ENCODE peak calls at places on chromosomes 12 and 14, in six cellular contexts. One of them, this sample, is unnamed.
A peak's percentile ranks its signal among the peaks of the same experiment; 100 is the strongest.

GRCh38 chr14:78424311-78424710 is 254.1 kb downstream of the NRXN3 start:
- DNase-seq in body of pancreas: no peak
- DNase-seq in adrenal gland: no peak
- DNase-seq in H9: no peak
- DNase-seq in Panc1: no peak
- DNase-seq in neuronal stem cell: no peak
- DNase-seq in this sample: no peak

GRCh38 chr14:76376001-76376404 is at the start of gene ESRRB:
- DNase-seq in body of pancreas: no peak
- DNase-seq in adrenal gland: no peak
- DNase-seq in H9: peak; percentile 63
- DNase-seq in Panc1: no peak
- DNase-seq in neuronal stem cell: peak; percentile 42
- DNase-seq in this sample: no peak

GRCh38 chr14:102849522-102850379 is 72.5 kb downstream of the TRAF3 start:
- DNase-seq in body of pancreas: peak; percentile 10
- DNase-seq in adrenal gland: no peak
- DNase-seq in H9: no peak
- DNase-seq in Panc1: no peak
- DNase-seq in neuronal stem cell: no peak
- DNase-seq in this sample: peak; percentile 61

GRCh38 chr12:119602695-119603094 is 9.1 kb downstream of the TMEM233 start:
- DNase-seq in body of pancreas: no peak
- DNase-seq in adrenal gland: no peak
- DNase-seq in H9: no peak
- DNase-seq in Panc1: no peak
- DNase-seq in neuronal stem cell: no peak
- DNase-seq in this sample: no peak

GRCh38 chr12:50220357-50221061 is 53.3 kb upstream of the CERS5 start:
- DNase-seq in body of pancreas: no peak
- DNase-seq in adrenal gland: no peak
- DNase-seq in H9: no peak
- DNase-seq in Panc1: no peak
- DNase-seq in neuronal stem cell: no peak
- DNase-seq in this sample: no peak

GRCh38 chr14:58133739-58134138 is 18.3 kb downstream of the ARMH4 start:
- DNase-seq in body of pancreas: no peak
- DNase-seq in adrenal gland: no peak
- DNase-seq in H9: no peak
- DNase-seq in Panc1: peak; percentile 46
- DNase-seq in neuronal stem cell: no peak
- DNase-seq in this sample: no peak

GRCh38 chr12:124774054-124774461 is 89.6 kb downstream of the SCARB1 start:
- DNase-seq in body of pancreas: no peak
- DNase-seq in adrenal gland: no peak
- DNase-seq in H9: no peak
- DNase-seq in Panc1: no peak
- DNase-seq in neuronal stem cell: no peak
- DNase-seq in this sample: no peak

GRCh38 chr12:123270380-123271181 is 1.1 kb downstream of the CDK2AP1 start:
- DNase-seq in body of pancreas: peak; percentile 27
- DNase-seq in adrenal gland: peak; percentile 40
- DNase-seq in H9: no peak
- DNase-seq in Panc1: no peak
- DNase-seq in neuronal stem cell: no peak
- DNase-seq in this sample: no peak

GRCh38 chr12:44286336-44286735 is 450.5 kb downstream of the TMEM117 start:
- DNase-seq in body of pancreas: no peak
- DNase-seq in adrenal gland: no peak
- DNase-seq in H9: no peak
- DNase-seq in Panc1: no peak
- DNase-seq in neuronal stem cell: no peak
- DNase-seq in this sample: no peak

GRCh38 chr14:32588448-32589320 is 259.6 kb downstream of the AKAP6 start:
- DNase-seq in body of pancreas: no peak
- DNase-seq in adrenal gland: no peak
- DNase-seq in H9: peak; percentile 35
- DNase-seq in Panc1: no peak
- DNase-seq in neuronal stem cell: peak; percentile 23
- DNase-seq in this sample: no peak

GRCh38 chr12:131131077-131131807 is 177.5 kb downstream of the ADGRD1 start:
- DNase-seq in body of pancreas: no peak
- DNase-seq in adrenal gland: no peak
- DNase-seq in H9: no peak
- DNase-seq in Panc1: no peak
- DNase-seq in neuronal stem cell: no peak
- DNase-seq in this sample: peak; percentile 37

DNA sequence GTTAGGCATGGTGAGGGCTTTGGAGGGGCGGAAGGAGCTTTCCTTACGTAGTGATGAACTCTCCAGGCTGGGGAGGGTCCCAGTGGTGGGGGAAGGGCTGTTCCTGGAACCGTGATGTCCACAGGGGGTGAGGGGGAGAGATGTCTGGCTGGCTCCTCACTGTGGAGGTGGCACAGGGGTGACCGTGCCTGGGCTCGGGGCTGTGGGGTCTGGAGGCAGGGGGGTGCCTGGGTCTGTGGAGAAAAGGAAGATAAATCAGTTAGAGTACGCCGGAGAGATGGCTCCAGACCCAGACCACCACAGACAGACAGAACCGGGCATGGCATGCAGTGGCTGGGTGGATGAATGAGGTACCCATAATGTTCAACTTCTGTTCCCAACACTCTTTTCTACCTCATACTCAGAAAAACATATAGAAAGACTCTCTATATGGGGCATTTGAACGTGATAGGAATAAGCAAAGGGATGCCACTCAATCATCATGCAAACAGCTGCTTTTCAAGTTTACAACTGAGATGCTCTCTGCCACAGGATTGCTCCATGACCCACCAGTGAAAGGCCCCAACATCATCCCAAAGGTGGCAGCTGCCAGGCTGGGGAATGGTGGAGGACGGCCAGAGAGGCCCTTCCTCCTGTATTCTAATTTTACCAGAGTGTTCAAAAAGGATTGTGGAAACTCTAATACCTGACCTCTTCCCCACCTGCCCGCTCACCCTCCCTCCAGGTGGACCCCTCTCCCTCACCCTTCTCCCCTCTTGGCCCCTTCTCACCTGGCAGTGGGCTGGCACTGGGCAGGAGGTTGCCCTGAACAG is 5.6 kb downstream of the MYL6 start:
- DNase-seq in body of pancreas: no peak
- DNase-seq in adrenal gland: no peak
- DNase-seq in H9: no peak
- DNase-seq in Panc1: no peak
- DNase-seq in neuronal stem cell: no peak
- DNase-seq in this sample: no peak
- H3K27ac ChIP-seq in body of pancreas: no peak overlapping the region
- H3K27ac ChIP-seq in adrenal gland: no peak overlapping the region
- H3K27ac ChIP-seq in H9: no peak overlapping the region
- H3K27ac ChIP-seq in Panc1: no peak overlapping the region
- H3K27ac ChIP-seq in neuronal stem cell: no peak overlapping the region
- H3K27ac ChIP-seq in this sample: no peak overlapping the region

DNA sequence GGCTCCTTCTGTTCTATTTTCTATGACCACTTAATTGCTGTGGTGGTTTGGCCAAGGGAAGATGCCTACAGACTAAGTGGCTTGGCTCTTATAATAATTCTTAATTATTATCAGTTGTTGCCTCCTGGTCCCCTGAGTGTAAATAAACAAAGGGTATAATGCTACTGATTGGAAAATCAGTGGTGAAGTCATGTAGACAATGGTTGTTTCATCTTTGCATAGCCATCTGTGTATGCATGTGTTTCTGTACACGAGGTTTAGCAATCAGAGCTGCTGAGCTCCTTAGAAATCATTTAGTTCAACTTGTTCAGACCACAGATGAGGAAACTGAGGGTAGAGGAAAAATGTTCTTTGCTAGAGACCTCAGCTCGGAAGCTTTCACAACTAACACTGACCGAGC is 152.2 kb downstream of the STXBP6 start:
- DNase-seq in body of pancreas: no peak
- DNase-seq in adrenal gland: no peak
- DNase-seq in H9: no peak
- DNase-seq in Panc1: no peak
- DNase-seq in neuronal stem cell: no peak
- DNase-seq in this sample: no peak
- H3K27ac ChIP-seq in body of pancreas: no peak overlapping the region
- H3K27ac ChIP-seq in adrenal gland: no peak overlapping the region
- H3K27ac ChIP-seq in H9: no peak overlapping the region
- H3K27ac ChIP-seq in Panc1: no peak overlapping the region
- H3K27ac ChIP-seq in neuronal stem cell: no peak overlapping the region
- H3K27ac ChIP-seq in this sample: no peak overlapping the region

DNA sequence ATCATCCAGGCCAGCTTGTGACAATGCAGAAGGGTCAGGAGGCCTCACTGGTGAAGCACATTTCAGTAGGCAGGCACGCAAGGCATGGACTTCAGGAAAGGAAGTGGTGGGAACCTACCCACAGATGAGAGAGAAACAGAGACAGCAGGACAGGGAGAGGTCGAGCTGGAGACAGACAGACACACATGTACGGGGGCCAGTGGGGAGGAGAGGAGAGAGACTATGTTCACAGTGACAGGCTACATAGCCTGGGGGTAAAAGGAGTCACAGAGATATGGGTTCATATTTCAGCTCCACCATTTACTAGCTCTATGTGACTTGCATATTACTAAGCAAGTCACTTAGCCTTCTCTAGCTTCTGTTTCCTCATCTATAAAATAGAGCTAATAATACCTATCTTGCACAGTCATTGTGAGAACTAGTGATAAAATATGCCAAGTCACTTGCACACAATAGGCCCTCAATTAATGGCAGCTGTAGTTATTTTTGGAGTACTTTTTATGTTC is 91.1 kb upstream of the FUT8 start:
- DNase-seq in body of pancreas: no peak
- DNase-seq in adrenal gland: no peak
- DNase-seq in H9: no peak
- DNase-seq in Panc1: no peak
- DNase-seq in neuronal stem cell: no peak
- DNase-seq in this sample: no peak
- H3K27ac ChIP-seq in body of pancreas: peak overlapping the region; percentile 52
- H3K27ac ChIP-seq in adrenal gland: peak overlapping the region; percentile 21
- H3K27ac ChIP-seq in H9: no peak overlapping the region
- H3K27ac ChIP-seq in Panc1: no peak overlapping the region
- H3K27ac ChIP-seq in neuronal stem cell: no peak overlapping the region
- H3K27ac ChIP-seq in this sample: no peak overlapping the region

GRCh38 chr14:68862954-68863594 is 70.2 kb upstream of the ZFP36L1 start:
- DNase-seq in body of pancreas: peak; percentile 87
- DNase-seq in adrenal gland: peak; percentile 83
- DNase-seq in H9: peak; percentile 81
- DNase-seq in Panc1: peak; percentile 48
- DNase-seq in neuronal stem cell: peak; percentile 70
- DNase-seq in this sample: peak; percentile 80

GRCh38 chr14:68863610-68864300 is 70.9 kb upstream of the ZFP36L1 start:
- DNase-seq in body of pancreas: no peak
- DNase-seq in adrenal gland: no peak
- DNase-seq in H9: no peak
- DNase-seq in Panc1: no peak
- DNase-seq in neuronal stem cell: no peak
- DNase-seq in this sample: no peak

GRCh38 chr14:68866991-68867533 is 74.2 kb upstream of the ZFP36L1 start:
- DNase-seq in body of pancreas: no peak
- DNase-seq in adrenal gland: no peak
- DNase-seq in H9: no peak
- DNase-seq in Panc1: no peak
- DNase-seq in neuronal stem cell: no peak
- DNase-seq in this sample: no peak

GRCh38 chr14:68864301-68864810 is 71.5 kb upstream of the ZFP36L1 start:
- DNase-seq in body of pancreas: no peak
- DNase-seq in adrenal gland: no peak
- DNase-seq in H9: no peak
- DNase-seq in Panc1: no peak
- DNase-seq in neuronal stem cell: no peak
- DNase-seq in this sample: no peak

GRCh38 chr14:68865542-68865941 is 72.7 kb upstream of the ZFP36L1 start:
- DNase-seq in body of pancreas: no peak
- DNase-seq in adrenal gland: no peak
- DNase-seq in H9: no peak
- DNase-seq in Panc1: no peak
- DNase-seq in neuronal stem cell: no peak
- DNase-seq in this sample: no peak
- H3K27ac ChIP-seq in body of pancreas: no peak overlapping the region
- H3K27ac ChIP-seq in adrenal gland: no peak overlapping the region
- H3K27ac ChIP-seq in H9: no peak overlapping the region
- H3K27ac ChIP-seq in Panc1: no peak overlapping the region
- H3K27ac ChIP-seq in neuronal stem cell: no peak overlapping the region
- H3K27ac ChIP-seq in this sample: no peak overlapping the region

GRCh38 chr12:47237751-47238211 is 158.0 kb upstream of the AMIGO2 start:
- DNase-seq in body of pancreas: no peak
- DNase-seq in adrenal gland: no peak
- DNase-seq in H9: no peak
- DNase-seq in Panc1: no peak
- DNase-seq in neuronal stem cell: no peak
- DNase-seq in this sample: no peak
- H3K27ac ChIP-seq in body of pancreas: no peak overlapping the region
- H3K27ac ChIP-seq in adrenal gland: no peak overlapping the region
- H3K27ac ChIP-seq in H9: no peak overlapping the region
- H3K27ac ChIP-seq in Panc1: no peak overlapping the region
- H3K27ac ChIP-seq in neuronal stem cell: no peak overlapping the region
- H3K27ac ChIP-seq in this sample: no peak overlapping the region

This sample was measured in right lobe of liver.